ENCODE peak calls at places on chromosomes 11 and 22, in ten cellular contexts. R, Y, T, N, U, B, J, S, P and X are unnamed samples.
A peak's percentile ranks its signal among the peaks of the same experiment; 100 is the strongest.

GRCh38 chr22:39327995-39328754 is 8.8 kb upstream of the RPL3 start:
- ATAC-seq in R (peak; percentile 11), Y (no peak), T (peak; percentile 24), N (no peak), U (no peak), B (no peak), J (peak; percentile 17), S (peak; percentile 38), P (peak; percentile 50), X (no peak)

GRCh38 chr22:49979587-49980264 is 19.2 kb downstream of the PIM3 start:
- ATAC-seq in R (peak; percentile 66), Y (no peak), T (peak; percentile 68), N (no peak), U (peak; percentile 35), B (peak; percentile 60), J (no peak), S (peak; percentile 78), P (peak; percentile 67), X (no peak)

GRCh38 chr22:25057013-25057881 is 104.7 kb downstream of the KIAA1671 start:
- ATAC-seq in R (peak; percentile 91), Y (peak; percentile 92), T (peak; percentile 98), N (peak; percentile 44), U (peak; percentile 23), B (peak; percentile 80), J (peak; percentile 53), S (peak; percentile 89), P (peak; percentile 72), X (peak; percentile 65)

GRCh38 chr11:108237058-108237481 is 14.2 kb downstream of the ATM start:
- ATAC-seq in R (no peak), Y (no peak), T (no peak), N (peak; percentile 67), U (peak; percentile 24), B (no peak), J (no peak), S (no peak), P (peak; percentile 64), X (no peak)

GRCh38 chr11:116644948-116645305 is 127.9 kb downstream of the BUD13 start:
- ATAC-seq in R (no peak), Y (no peak), T (peak; percentile 32), N (no peak), U (no peak), B (no peak), J (no peak), S (peak; percentile 71), P (no peak), X (no peak)

GRCh38 chr11:16587670-16588069 is 150.8 kb upstream of the C11orf58 start:
- ATAC-seq in R (peak; percentile 24), Y (peak; percentile 96), T (no peak), N (no peak), U (no peak), B (peak; percentile 96), J (peak; percentile 91), S (no peak), P (no peak), X (no peak)

GRCh38 chr22:39309364-39309861 is 10.0 kb downstream of the RPL3 start:
- ATAC-seq in R (no peak), Y (no peak), T (peak; percentile 48), N (no peak), U (no peak), B (no peak), J (peak; percentile 45), S (no peak), P (no peak), X (no peak)

GRCh38 chr22:43488031-43488892 is 76.4 kb downstream of the MPPED1 start:
- ATAC-seq in R (no peak), Y (no peak), T (no peak), N (no peak), U (no peak), B (no peak), J (no peak), S (no peak), P (no peak), X (no peak)

GRCh38 chr11:57900315-57900714 is 123.4 kb upstream of the OR9Q1 start:
- ATAC-seq in R (peak; percentile 96), Y (no peak), T (peak; percentile 62), N (no peak), U (no peak), B (no peak), J (no peak), S (no peak), P (no peak), X (no peak)

GRCh38 chr22:49785841-49786451 is 41.7 kb downstream of the BRD1 start:
- ATAC-seq in R (no peak), Y (peak; percentile 86), T (no peak), N (no peak), U (no peak), B (no peak), J (peak; percentile 2), S (no peak), P (no peak), X (no peak)

GRCh38 chr11:130947889-130948288 is 31.6 kb upstream of the SNX19 start:
- ATAC-seq in R (no peak), Y (no peak), T (no peak), N (no peak), U (no peak), B (no peak), J (no peak), S (no peak), P (no peak), X (no peak)